ENCODE peak calls at places on chromosome 13, in seven cellular contexts. C is epithelial cell of esophagus, F is fibroblast of the aortic adventitia, D is cardiac fibroblast, U is AG04449, R is AG09309, W is IMR-90. Q is an unnamed sample.

GRCh38 chr13:24270639-24271131 is 38.7 kb upstream of the C1QTNF9 start:
- DNase-seq in W (peak; percentile 47), D (peak; percentile 54), U (no peak), C (peak; percentile 46), R (no peak), F (peak; percentile 61), Q (no peak)

GRCh38 chr13:112844879-112845278 is 124.1 kb upstream of the MCF2L start:
- DNase-seq in U (no peak), W (no peak), R (no peak), D (no peak), C (no peak), F (no peak), Q (no peak)

GRCh38 chr13:110231348-110232047 is 75.5 kb downstream of the COL4A1 start:
- DNase-seq in D (no peak), C (peak; percentile 41), U (no peak), F (no peak), W (no peak), R (no peak), Q (no peak)

GRCh38 chr13:111915104-111915551 is 151.8 kb upstream of the SOX1 start:
- DNase-seq in W (no peak), C (no peak), F (no peak), U (no peak), R (no peak), D (no peak), Q (no peak)

GRCh38 chr13:48165063-48165462 is 67.9 kb upstream of the ITM2B start:
- DNase-seq in U (no peak), D (no peak), R (no peak), W (no peak), C (peak; percentile 49), F (no peak), Q (no peak)

GRCh38 chr13:51542358-51542972 is 41.8 kb upstream of the WDFY2 start:
- DNase-seq in U (no peak), D (peak; percentile 35), W (peak; percentile 32), C (no peak), F (no peak), R (no peak), Q (no peak)

GRCh38 chr13:65744761-65745160 is 1485.4 kb downstream of the PCDH9 start:
- DNase-seq in D (peak; percentile 80), C (no peak), W (peak; percentile 79), R (peak; percentile 38), F (peak; percentile 87), U (peak; percentile 26), Q (peak; percentile 11)

GRCh38 chr13:41458939-41459753 is 1.8 kb downstream of the RGCC start:
- DNase-seq in F (peak; percentile 55), U (no peak), R (peak; percentile 25), W (peak; percentile 72), D (peak; percentile 68), C (peak; percentile 75), Q (no peak)

GRCh38 chr13:51370116-51370515 is 30.6 kb downstream of the SERPINE3 start:
- DNase-seq in D (peak; percentile 67), W (peak; percentile 41), R (no peak), C (peak; percentile 43), F (peak; percentile 55), U (peak; percentile 17), Q (no peak)

GRCh38 chr13:28449826-28450773 is 44.8 kb downstream of the FLT1 start:
- DNase-seq in C (no peak), R (no peak), D (no peak), F (peak; percentile 10), W (no peak), U (no peak), Q (peak; percentile 19)

GRCh38 chr13:101512650-101513049 is 60.2 kb downstream of the ITGBL1 start:
- DNase-seq in U (no peak), D (peak; percentile 38), F (peak; percentile 63), C (no peak), W (no peak), R (no peak), Q (no peak)

GRCh38 chr13:23418776-23419683 is 14.5 kb downstream of the SACS start:
- DNase-seq in W (no peak), D (no peak), F (no peak), C (peak; percentile 56), R (no peak), U (no peak), Q (no peak)

GRCh38 chr13:99390601-99391000 is 83.4 kb upstream of the GPR183 start:
- DNase-seq in F (no peak), D (no peak), C (no peak), R (no peak), W (no peak), U (no peak), Q (no peak)

GRCh38 chr13:51613535-51613934 is 29.3 kb downstream of the WDFY2 start:
- DNase-seq in U (no peak), C (no peak), R (no peak), D (no peak), F (no peak), W (no peak), Q (no peak)

GRCh38 chr13:36778083-36778671 is 40.8 kb upstream of the RFXAP start:
- DNase-seq in U (peak; percentile 29), W (peak; percentile 74), R (peak; percentile 23), C (peak; percentile 23), F (peak; percentile 23), D (peak; percentile 38), Q (peak; percentile 9)

GRCh38 chr13:109152941-109153340 is 523.5 kb downstream of the MYO16 start:
- DNase-seq in C (no peak), F (no peak), D (no peak), R (no peak), W (no peak), U (no peak), Q (no peak)

GRCh38 chr13:104837756-104838155 is 1697.7 kb downstream of the EFNB2 start:
- DNase-seq in U (no peak), R (no peak), C (peak; percentile 5), F (no peak), D (no peak), W (no peak), Q (no peak)

GRCh38 chr13:104831823-104832222 is 1703.6 kb downstream of the EFNB2 start:
- DNase-seq in F (no peak), C (no peak), D (no peak), U (no peak), W (no peak), R (no peak), Q (no peak)

GRCh38 chr13:104832265-104832664 is 1703.2 kb downstream of the EFNB2 start:
- DNase-seq in F (no peak), C (no peak), D (no peak), U (no peak), W (no peak), R (no peak), Q (no peak)

GRCh38 chr13:104833221-104833620 is 1702.2 kb downstream of the EFNB2 start:
- DNase-seq in F (no peak), C (no peak), R (no peak), W (no peak), U (no peak), D (no peak), Q (no peak)
- H3K4me3 ChIP-seq in F (no peak overlapping the region), C (no peak overlapping the region), R (no peak overlapping the region), W (no peak overlapping the region), U (no peak overlapping the region), D (no peak overlapping the region), Q (no peak overlapping the region)

DNA sequence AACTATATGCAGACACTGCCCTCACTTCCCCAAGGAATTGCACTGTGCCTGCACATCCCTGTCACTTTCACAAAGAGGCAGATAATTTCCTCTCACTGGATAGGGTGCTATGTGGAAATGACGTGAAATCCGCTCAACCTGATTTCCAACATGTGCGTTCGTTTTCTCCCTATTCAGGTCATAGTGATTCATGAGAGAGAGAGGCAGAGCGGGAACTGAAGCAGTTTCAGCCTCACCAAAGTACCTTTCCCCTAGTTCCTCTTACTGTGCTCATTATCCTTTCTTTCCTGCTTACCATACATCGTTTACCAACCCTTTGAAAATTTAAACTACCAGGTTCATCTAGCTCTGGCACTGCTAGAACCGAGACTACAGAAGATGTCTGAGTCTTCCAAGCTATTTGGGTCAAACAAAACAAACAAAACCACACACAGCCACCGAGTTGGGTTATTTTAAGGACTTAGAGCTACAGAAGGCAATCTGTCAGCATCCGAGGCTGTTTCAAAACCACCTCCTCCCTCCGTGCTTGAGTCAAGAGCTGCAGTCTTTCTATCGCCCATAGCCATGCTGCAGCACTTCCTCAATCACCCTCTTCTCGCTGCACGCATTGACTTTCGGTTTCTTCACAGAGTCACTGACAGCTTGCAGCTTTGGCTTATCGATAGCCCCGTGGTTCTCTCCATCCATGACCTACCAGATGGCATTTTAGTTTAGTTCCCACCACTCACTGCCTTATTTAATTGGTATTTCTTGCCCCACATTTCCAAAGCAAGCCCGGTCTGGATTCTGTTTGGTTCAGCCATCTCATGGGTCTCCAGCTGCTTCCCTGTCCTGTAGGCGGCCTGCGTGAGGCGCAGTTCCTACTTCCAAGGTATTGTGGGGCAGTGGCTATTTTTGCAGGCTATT is 1395.8 kb downstream of the EFNB2 start:
- DNase-seq in D (peak; percentile 34), U (no peak), F (peak; percentile 0), R (no peak), C (no peak), W (peak; percentile 62), Q (no peak)
- H3K4me3 ChIP-seq in D (peak overlapping the region; percentile 48), U (peak overlapping the region; percentile 19), F (no peak overlapping the region), R (peak overlapping the region; percentile 4), C (no peak overlapping the region), W (peak overlapping the region; percentile 91), Q (no peak overlapping the region)

GRCh38 chr13:20263393-20264044 is 31.4 kb upstream of the GJB6 start:
- DNase-seq in D (no peak), F (no peak), R (no peak), C (no peak), U (no peak), W (no peak), Q (no peak)

GRCh38 chr13:20258963-20259288 is 26.8 kb upstream of the GJB6 start:
- DNase-seq in D (no peak), F (no peak), R (no peak), W (no peak), C (no peak), U (no peak), Q (no peak)

GRCh38 chr13:20254076-20254475 is 22.0 kb upstream of the GJB6 start:
- DNase-seq in C (peak; percentile 53), D (no peak), W (no peak), F (no peak), U (no peak), R (no peak), Q (no peak)

GRCh38 chr13:20258208-20258962 is 26.3 kb upstream of the GJB6 start:
- DNase-seq in W (no peak), R (no peak), U (no peak), C (no peak), F (no peak), D (no peak), Q (no peak)
- H3K4me3 ChIP-seq in W (no peak overlapping the region), R (no peak overlapping the region), U (no peak overlapping the region), C (peak overlapping the region; percentile 18), F (no peak overlapping the region), D (no peak overlapping the region), Q (no peak overlapping the region)

GRCh38 chr13:80337706-80338105 is 3.2 kb downstream of the SPRY2 start:
- DNase-seq in F (peak; percentile 56), D (peak; percentile 46), U (no peak), R (no peak), W (no peak), C (peak; percentile 14), Q (no peak)
- H3K4me3 ChIP-seq in F (peak overlapping the region; percentile 93), D (peak overlapping the region; percentile 73), U (peak overlapping the region; percentile 91), R (peak overlapping the region; percentile 89), W (peak overlapping the region; percentile 88), C (peak overlapping the region; percentile 90), Q (peak overlapping the region; percentile 86)

GRCh38 chr13:44921478-44921877 is 67.8 kb downstream of the NUFIP1 start:
- DNase-seq in C (no peak), U (no peak), D (no peak), R (no peak), F (no peak), W (no peak), Q (no peak)
- H3K4me3 ChIP-seq in C (no peak overlapping the region), U (no peak overlapping the region), D (no peak overlapping the region), R (no peak overlapping the region), F (no peak overlapping the region), W (no peak overlapping the region), Q (no peak overlapping the region)

Q was measured in BJ.